ENCODE peak calls at places on chromosomes 3 and 15, in ten cellular contexts. One of them, this sample, is unnamed.

GRCh38 chr15:61479601-61480000 is 250.5 kb upstream of the RORA start:
- DNase-seq in neural crest cell: no peak
- DNase-seq in RWPE1: peak; percentile 53
- DNase-seq in hepatocyte: no peak
- DNase-seq in Caco-2: no peak
- DNase-seq in lung: no peak
- DNase-seq in epithelial cell of esophagus: peak; percentile 19
- DNase-seq in lower leg skin: no peak
- DNase-seq in PC-3: peak; percentile 58
- DNase-seq in upper lobe of left lung: no peak
- DNase-seq in this sample: no peak

GRCh38 chr3:156307704-156308103 is 187.3 kb downstream of the KCNAB1 start:
- DNase-seq in upper lobe of left lung: no peak
- DNase-seq in epithelial cell of esophagus: peak; percentile 77
- DNase-seq in lung: peak; percentile 39
- DNase-seq in hepatocyte: no peak
- DNase-seq in PC-3: peak; percentile 93
- DNase-seq in neural crest cell: no peak
- DNase-seq in RWPE1: peak; percentile 35
- DNase-seq in Caco-2: no peak
- DNase-seq in lower leg skin: no peak
- DNase-seq in this sample: no peak

GRCh38 chr3:47010050-47010712 is 30.7 kb downstream of the NBEAL2 start:
- DNase-seq in lung: no peak
- DNase-seq in lower leg skin: peak; percentile 83
- DNase-seq in neural crest cell: no peak
- DNase-seq in Caco-2: no peak
- DNase-seq in RWPE1: no peak
- DNase-seq in hepatocyte: no peak
- DNase-seq in epithelial cell of esophagus: no peak
- DNase-seq in PC-3: no peak
- DNase-seq in upper lobe of left lung: no peak
- DNase-seq in this sample: peak; percentile 23

GRCh38 chr3:114444216-114444615 is 150.4 kb downstream of the TIGIT start:
- DNase-seq in neural crest cell: no peak
- DNase-seq in hepatocyte: no peak
- DNase-seq in epithelial cell of esophagus: no peak
- DNase-seq in lower leg skin: no peak
- DNase-seq in Caco-2: no peak
- DNase-seq in upper lobe of left lung: no peak
- DNase-seq in RWPE1: no peak
- DNase-seq in lung: no peak
- DNase-seq in PC-3: no peak
- DNase-seq in this sample: no peak

GRCh38 chr3:172104471-172105072 is 65.2 kb downstream of the FNDC3B start:
- DNase-seq in lung: no peak
- DNase-seq in neural crest cell: no peak
- DNase-seq in Caco-2: no peak
- DNase-seq in lower leg skin: no peak
- DNase-seq in hepatocyte: no peak
- DNase-seq in RWPE1: no peak
- DNase-seq in epithelial cell of esophagus: peak; percentile 80
- DNase-seq in PC-3: no peak
- DNase-seq in upper lobe of left lung: no peak
- DNase-seq in this sample: no peak

GRCh38 chr15:94858011-94858410 is 626.6 kb downstream of the MCTP2 start:
- DNase-seq in neural crest cell: no peak
- DNase-seq in PC-3: no peak
- DNase-seq in epithelial cell of esophagus: no peak
- DNase-seq in lower leg skin: no peak
- DNase-seq in upper lobe of left lung: no peak
- DNase-seq in RWPE1: peak; percentile 8
- DNase-seq in lung: no peak
- DNase-seq in Caco-2: peak; percentile 19
- DNase-seq in hepatocyte: no peak
- DNase-seq in this sample: no peak

GRCh38 chr3:140432176-140432753 is 245.6 kb upstream of the TRIM42 start:
- DNase-seq in RWPE1: no peak
- DNase-seq in Caco-2: no peak
- DNase-seq in lung: no peak
- DNase-seq in hepatocyte: no peak
- DNase-seq in neural crest cell: no peak
- DNase-seq in epithelial cell of esophagus: no peak
- DNase-seq in PC-3: no peak
- DNase-seq in lower leg skin: peak; percentile 28
- DNase-seq in upper lobe of left lung: no peak
- DNase-seq in this sample: peak; percentile 38

GRCh38 chr15:38144921-38145320 is 107.7 kb upstream of the SPRED1 start:
- DNase-seq in lower leg skin: no peak
- DNase-seq in upper lobe of left lung: no peak
- DNase-seq in PC-3: peak; percentile 19
- DNase-seq in RWPE1: no peak
- DNase-seq in Caco-2: no peak
- DNase-seq in epithelial cell of esophagus: no peak
- DNase-seq in hepatocyte: no peak
- DNase-seq in lung: no peak
- DNase-seq in neural crest cell: no peak
- DNase-seq in this sample: no peak

GRCh38 chr3:164360738-164361376 is 717.4 kb downstream of the SI start:
- DNase-seq in RWPE1: no peak
- DNase-seq in upper lobe of left lung: no peak
- DNase-seq in Caco-2: no peak
- DNase-seq in PC-3: no peak
- DNase-seq in epithelial cell of esophagus: no peak
- DNase-seq in hepatocyte: no peak
- DNase-seq in neural crest cell: no peak
- DNase-seq in lung: no peak
- DNase-seq in lower leg skin: no peak
- DNase-seq in this sample: no peak

GRCh38 chr3:54954019-54954418 is 26.2 kb upstream of the LRTM1 start:
- DNase-seq in hepatocyte: peak; percentile 56
- DNase-seq in lower leg skin: no peak
- DNase-seq in neural crest cell: no peak
- DNase-seq in lung: no peak
- DNase-seq in epithelial cell of esophagus: peak; percentile 44
- DNase-seq in Caco-2: no peak
- DNase-seq in PC-3: peak; percentile 53
- DNase-seq in RWPE1: peak; percentile 20
- DNase-seq in upper lobe of left lung: no peak
- DNase-seq in this sample: no peak

DNA sequence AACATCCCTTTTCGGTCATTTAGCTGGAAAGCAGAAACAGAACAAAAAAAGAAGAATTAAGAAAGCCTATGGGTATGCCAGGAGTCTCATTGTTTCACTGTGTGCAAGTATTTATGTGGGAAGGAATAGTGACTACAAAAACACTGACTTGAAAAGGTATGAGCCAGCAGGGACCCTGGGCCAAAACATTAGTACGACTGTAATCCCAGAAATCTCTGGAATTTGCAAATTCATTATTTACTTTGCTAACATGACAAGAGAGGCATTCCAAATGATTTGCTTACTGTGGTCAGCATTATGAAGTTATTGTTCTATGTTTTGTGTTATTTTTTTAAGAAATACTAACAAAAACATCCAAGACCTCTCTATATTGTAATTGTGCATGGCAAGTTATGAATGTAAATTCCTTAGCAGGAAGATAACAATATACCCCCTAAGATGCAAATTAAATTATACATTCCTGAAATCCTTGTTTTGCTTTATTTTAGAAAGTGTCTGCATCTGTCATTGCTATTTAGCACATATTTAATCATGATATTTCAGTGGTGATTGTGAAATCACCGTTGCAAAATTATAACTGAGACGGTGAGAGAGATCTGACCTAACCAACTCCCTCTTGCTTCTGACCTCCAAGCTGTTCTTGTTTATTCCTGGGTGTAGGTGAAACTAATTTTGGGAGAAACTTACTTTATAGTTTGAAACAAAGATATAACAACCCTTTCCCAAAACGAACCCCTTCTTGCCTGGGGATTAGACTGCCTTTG is 299.2 kb downstream of the ZPLD1 start:
- DNase-seq in RWPE1: no peak
- DNase-seq in PC-3: peak; percentile 9
- DNase-seq in neural crest cell: no peak
- DNase-seq in hepatocyte: no peak
- DNase-seq in epithelial cell of esophagus: peak; percentile 22
- DNase-seq in Caco-2: peak; percentile 9
- DNase-seq in lung: no peak
- DNase-seq in lower leg skin: no peak
- DNase-seq in upper lobe of left lung: no peak
- DNase-seq in this sample: no peak
- TF ChIP-seq CTCF in RWPE1: no peak
- TF ChIP-seq CTCF in PC-3: no peak
- TF ChIP-seq CTCF in neural crest cell: no peak
- TF ChIP-seq CTCF in hepatocyte: no peak
- TF ChIP-seq CTCF in epithelial cell of esophagus: no peak
- TF ChIP-seq CTCF in Caco-2: no peak
- TF ChIP-seq CTCF in lung: no peak
- TF ChIP-seq CTCF in lower leg skin: no peak
- TF ChIP-seq CTCF in upper lobe of left lung: no peak
- TF ChIP-seq CTCF in this sample: no peak

DNA sequence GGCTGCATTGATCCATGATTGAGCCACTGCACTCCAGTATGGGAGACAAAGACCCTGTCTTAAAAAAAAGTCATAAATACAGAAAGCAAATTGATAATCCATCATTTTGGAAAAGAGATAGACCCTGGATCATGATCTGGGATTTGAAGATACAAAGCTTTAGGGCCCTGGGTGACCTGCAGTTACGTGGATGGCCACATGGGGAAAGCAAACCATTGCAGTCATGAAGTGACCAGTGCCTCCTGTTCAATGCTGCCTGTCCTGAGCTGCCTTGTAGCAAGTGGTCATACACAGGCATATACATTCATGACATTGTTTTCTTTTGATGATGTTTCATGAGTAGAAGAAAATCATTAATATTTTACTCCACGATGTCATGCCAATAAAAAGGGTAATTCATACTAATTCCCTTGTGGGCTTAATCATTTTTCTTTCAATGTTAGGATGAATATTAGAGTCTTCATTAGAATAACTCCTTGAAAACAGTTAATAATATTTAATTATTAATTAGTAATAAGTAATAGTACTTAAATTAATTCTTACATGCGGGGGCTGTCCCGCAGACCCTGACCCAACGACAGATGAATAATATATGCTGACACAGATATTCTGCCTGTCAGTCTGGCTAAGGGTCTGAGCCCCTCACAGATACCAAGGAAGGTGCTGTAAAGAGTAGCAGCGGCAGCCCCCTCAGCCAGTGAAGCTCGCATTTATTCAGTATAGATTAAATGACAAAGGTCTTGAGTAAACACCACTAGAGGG is 109.0 kb upstream of the UNC13C start:
- DNase-seq in upper lobe of left lung: no peak
- DNase-seq in RWPE1: peak; percentile 5
- DNase-seq in PC-3: no peak
- DNase-seq in lower leg skin: no peak
- DNase-seq in hepatocyte: no peak
- DNase-seq in Caco-2: no peak
- DNase-seq in epithelial cell of esophagus: peak; percentile 22
- DNase-seq in lung: no peak
- DNase-seq in neural crest cell: peak; percentile 7
- DNase-seq in this sample: no peak
- TF ChIP-seq CTCF in upper lobe of left lung: no peak
- TF ChIP-seq CTCF in RWPE1: peak; percentile 28
- TF ChIP-seq CTCF in PC-3: peak; percentile 28
- TF ChIP-seq CTCF in lower leg skin: no peak
- TF ChIP-seq CTCF in hepatocyte: no peak
- TF ChIP-seq CTCF in Caco-2: no peak
- TF ChIP-seq CTCF in epithelial cell of esophagus: peak; percentile 33
- TF ChIP-seq CTCF in lung: no peak
- TF ChIP-seq CTCF in neural crest cell: peak; percentile 49
- TF ChIP-seq CTCF in this sample: peak; percentile 14

GRCh38 chr3:193132247-193132646 is 108.8 kb upstream of the PLAAT1 start:
- DNase-seq in upper lobe of left lung: no peak
- DNase-seq in neural crest cell: no peak
- DNase-seq in PC-3: no peak
- DNase-seq in epithelial cell of esophagus: peak; percentile 30
- DNase-seq in RWPE1: no peak
- DNase-seq in hepatocyte: no peak
- DNase-seq in Caco-2: no peak
- DNase-seq in lung: no peak
- DNase-seq in lower leg skin: no peak
- DNase-seq in this sample: no peak

GRCh38 chr3:193130576-193130975 is 110.4 kb upstream of the PLAAT1 start:
- DNase-seq in epithelial cell of esophagus: no peak
- DNase-seq in lung: no peak
- DNase-seq in PC-3: no peak
- DNase-seq in lower leg skin: no peak
- DNase-seq in neural crest cell: no peak
- DNase-seq in hepatocyte: no peak
- DNase-seq in Caco-2: no peak
- DNase-seq in RWPE1: no peak
- DNase-seq in upper lobe of left lung: no peak
- DNase-seq in this sample: no peak

GRCh38 chr3:193132923-193133463 is 108.0 kb upstream of the PLAAT1 start:
- DNase-seq in Caco-2: no peak
- DNase-seq in lung: no peak
- DNase-seq in RWPE1: no peak
- DNase-seq in upper lobe of left lung: no peak
- DNase-seq in epithelial cell of esophagus: peak; percentile 29
- DNase-seq in hepatocyte: no peak
- DNase-seq in lower leg skin: no peak
- DNase-seq in PC-3: peak; percentile 31
- DNase-seq in neural crest cell: no peak
- DNase-seq in this sample: no peak

GRCh38 chr3:193124861-193125260 is 116.2 kb upstream of the PLAAT1 start:
- DNase-seq in epithelial cell of esophagus: no peak
- DNase-seq in Caco-2: no peak
- DNase-seq in lower leg skin: no peak
- DNase-seq in RWPE1: no peak
- DNase-seq in neural crest cell: no peak
- DNase-seq in PC-3: no peak
- DNase-seq in hepatocyte: no peak
- DNase-seq in lung: no peak
- DNase-seq in upper lobe of left lung: no peak
- DNase-seq in this sample: no peak

DNA sequence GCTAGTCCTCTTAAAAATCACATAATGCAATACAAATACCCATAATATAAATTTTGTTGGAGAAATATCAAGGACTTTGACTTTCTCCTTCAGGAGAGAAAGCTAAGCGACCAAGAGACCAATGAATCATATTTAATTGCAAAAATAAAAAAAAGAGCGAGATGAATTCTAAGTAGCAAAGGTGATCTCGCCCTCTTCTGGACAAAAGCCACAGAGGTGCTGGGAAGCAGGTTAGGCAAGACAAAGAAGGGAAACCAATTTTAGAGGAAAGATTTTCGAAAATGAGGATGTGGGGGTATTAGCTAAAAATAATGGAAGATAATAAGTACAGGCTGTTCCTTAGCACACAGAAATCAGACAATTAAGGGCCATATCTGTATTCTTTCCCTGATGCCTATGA is 111.4 kb upstream of the PLAAT1 start:
- DNase-seq in PC-3: peak; percentile 45
- DNase-seq in epithelial cell of esophagus: no peak
- DNase-seq in lung: no peak
- DNase-seq in upper lobe of left lung: no peak
- DNase-seq in hepatocyte: no peak
- DNase-seq in Caco-2: peak; percentile 20
- DNase-seq in RWPE1: no peak
- DNase-seq in neural crest cell: no peak
- DNase-seq in lower leg skin: no peak
- DNase-seq in this sample: no peak
- TF ChIP-seq CTCF in PC-3: peak; percentile 65
- TF ChIP-seq CTCF in epithelial cell of esophagus: no peak
- TF ChIP-seq CTCF in lung: no peak
- TF ChIP-seq CTCF in upper lobe of left lung: no peak
- TF ChIP-seq CTCF in hepatocyte: peak; percentile 37
- TF ChIP-seq CTCF in Caco-2: peak; percentile 36
- TF ChIP-seq CTCF in RWPE1: no peak
- TF ChIP-seq CTCF in neural crest cell: peak; percentile 37
- TF ChIP-seq CTCF in lower leg skin: no peak
- TF ChIP-seq CTCF in this sample: no peak

GRCh38 chr3:191328963-191329653 is at the start of gene CCDC50:
- DNase-seq in lower leg skin: peak; percentile 97
- DNase-seq in upper lobe of left lung: peak; percentile 84
- DNase-seq in hepatocyte: peak; percentile 90
- DNase-seq in Caco-2: peak; percentile 84
- DNase-seq in epithelial cell of esophagus: peak; percentile 77
- DNase-seq in RWPE1: peak; percentile 70
- DNase-seq in PC-3: peak; percentile 72
- DNase-seq in lung: peak; percentile 81
- DNase-seq in neural crest cell: peak; percentile 72
- DNase-seq in this sample: peak; percentile 82
- TF ChIP-seq CTCF in lower leg skin: no peak
- TF ChIP-seq CTCF in upper lobe of left lung: peak; percentile 36
- TF ChIP-seq CTCF in hepatocyte: no peak
- TF ChIP-seq CTCF in Caco-2: no peak
- TF ChIP-seq CTCF in epithelial cell of esophagus: no peak
- TF ChIP-seq CTCF in RWPE1: no peak
- TF ChIP-seq CTCF in PC-3: no peak
- TF ChIP-seq CTCF in lung: no peak
- TF ChIP-seq CTCF in neural crest cell: peak; percentile 31
- TF ChIP-seq CTCF in this sample: no peak

This sample was measured in mesothelial cell of epicardium.